ENCODE peak calls at places on chromosome 13, in seven cellular contexts. T is tibial nerve, V is NCI-H1048, D is right atrium auricular region, M is fibroblast of mammary gland, F is T-helper 9 cell, H is AG09319. U is an unnamed sample.

GRCh38 chr13:114235697-114236096 is 1.0 kb downstream of the CDC16 start:
- DNase-seq in T (no peak), V (no peak), D (no peak), M (peak), F (no peak), H (no peak), U (no peak)

GRCh38 chr13:59437902-59438301 is 725.8 kb downstream of the DIAPH3 start:
- DNase-seq in T (no peak), V (no peak), D (no peak), M (no peak), F (no peak), H (no peak), U (no peak)

GRCh38 chr13:23945612-23946011 is 48.3 kb upstream of the C1QTNF9B start:
- DNase-seq in T (no peak), V (no peak), D (no peak), M (no peak), F (no peak), H (no peak), U (no peak)

GRCh38 chr13:28220166-28220565 is 81.8 kb downstream of the PAN3 start:
- DNase-seq in T (no peak), V (no peak), D (no peak), M (peak), F (no peak), H (no peak), U (no peak)

GRCh38 chr13:67303661-67304333 is 73.7 kb upstream of the PCDH9 start:
- DNase-seq in T (no peak), V (no peak), D (no peak), M (no peak), F (no peak), H (no peak), U (no peak)

GRCh38 chr13:107373551-107373950 is 805.6 kb upstream of the ARGLU1 start:
- DNase-seq in T (no peak), V (no peak), D (no peak), M (peak), F (no peak), H (peak), U (no peak)

GRCh38 chr13:78881746-78882145 is 222.8 kb upstream of the OBI1 start:
- DNase-seq in T (no peak), V (no peak), D (no peak), M (no peak), F (no peak), H (no peak), U (no peak)

GRCh38 chr13:100394005-100394695 is 194.4 kb downstream of the GGACT start:
- DNase-seq in T (peak), V (no peak), D (no peak), M (peak), F (no peak), H (peak), U (no peak)

GRCh38 chr13:93216122-93216521 is 10.5 kb upstream of the GPC6 start:
- DNase-seq in T (no peak), V (no peak), D (no peak), M (no peak), F (no peak), H (no peak), U (no peak)

GRCh38 chr13:43107780-43108179 is 84.4 kb downstream of the DNAJC15 start:
- DNase-seq in T (no peak), V (no peak), D (no peak), M (peak), F (no peak), H (no peak), U (no peak)

GRCh38 chr13:102580552-102581169 is 16.1 kb upstream of the TPP2 start:
- DNase-seq in T (peak), V (peak), D (no peak), M (peak), F (peak), H (no peak), U (no peak)

GRCh38 chr13:20006206-20006605 is 47.7 kb downstream of the ZMYM2 start:
- DNase-seq in T (no peak), V (no peak), D (no peak), M (peak), F (no peak), H (no peak), U (no peak)

GRCh38 chr13:109058071-109058470 is 428.7 kb downstream of the MYO16 start:
- DNase-seq in T (no peak), V (no peak), D (no peak), M (no peak), F (no peak), H (no peak), U (no peak)

GRCh38 chr13:41546372-41547252 is 89.3 kb downstream of the RGCC start:
- DNase-seq in T (no peak), V (no peak), D (no peak), M (peak), F (no peak), H (no peak), U (no peak)

GRCh38 chr13:29369060-29369743 is 226.3 kb downstream of the SLC7A1 start:
- DNase-seq in T (no peak), V (peak), D (no peak), M (peak), F (no peak), H (no peak), U (peak)

GRCh38 chr13:90445179-90445578 is 902.3 kb upstream of the MIR17HG start:
- DNase-seq in T (no peak), V (no peak), D (no peak), M (peak), F (no peak), H (peak), U (no peak)

GRCh38 chr13:109156181-109156935 is 526.9 kb downstream of the MYO16 start:
- DNase-seq in T (no peak), V (no peak), D (no peak), M (peak), F (no peak), H (peak), U (no peak)

GRCh38 chr13:98275711-98276171 is 98.7 kb upstream of the RNF113B start:
- DNase-seq in T (no peak), V (no peak), D (no peak), M (no peak), F (no peak), H (no peak), U (no peak)

GRCh38 chr13:59710995-59711701 is 452.6 kb downstream of the DIAPH3 start:
- DNase-seq in T (no peak), V (no peak), D (no peak), M (no peak), F (no peak), H (peak), U (no peak)

GRCh38 chr13:109355875-109356428 is 430.4 kb downstream of the IRS2 start:
- DNase-seq in T (no peak), V (no peak), D (no peak), M (no peak), F (no peak), H (no peak), U (no peak)

GRCh38 chr13:110361365-110361911 is 54.4 kb downstream of the COL4A2 start:
- DNase-seq in T (peak), V (no peak), D (peak), M (peak), F (no peak), H (peak), U (no peak)

GRCh38 chr13:48808689-48809088 is 155.0 kb downstream of the CYSLTR2 start:
- DNase-seq in T (no peak), V (no peak), D (no peak), M (peak), F (no peak), H (no peak), U (no peak)

GRCh38 chr13:50386527-50387123 is 371.4 kb downstream of the KCNRG start:
- DNase-seq in T (peak), V (no peak), D (no peak), M (peak), F (no peak), H (no peak), U (peak)

GRCh38 chr13:95481051-95481775 is 71.3 kb upstream of the CLDN10 start:
- DNase-seq in T (no peak), V (no peak), D (no peak), M (peak), F (no peak), H (no peak), U (no peak)

GRCh38 chr13:50340146-50340545 is 324.9 kb downstream of the KCNRG start:
- DNase-seq in T (no peak), V (no peak), D (no peak), M (no peak), F (no peak), H (no peak), U (no peak)

GRCh38 chr13:102571075-102571474 is 25.7 kb upstream of the TPP2 start:
- DNase-seq in T (no peak), V (no peak), D (no peak), M (no peak), F (no peak), H (no peak), U (no peak)

GRCh38 chr13:36154567-36155231 is 23.5 kb upstream of the DCLK1 start:
- DNase-seq in T (no peak), V (no peak), D (no peak), M (no peak), F (no peak), H (no peak), U (no peak)

GRCh38 chr13:85503797-85504196 is 295.4 kb downstream of the SLITRK6 start:
- DNase-seq in T (no peak), V (no peak), D (no peak), M (peak), F (no peak), H (no peak), U (no peak)

GRCh38 chr13:114313061-114313860 is 1.0 kb upstream of the CHAMP1 start:
- DNase-seq in T (no peak), V (no peak), D (no peak), M (peak), F (no peak), H (no peak), U (no peak)

GRCh38 chr13:38796890-38797289 is 110.0 kb downstream of the FREM2 start:
- DNase-seq in T (no peak), V (no peak), D (no peak), M (no peak), F (no peak), H (no peak), U (no peak)